ENCODE peak calls at places on chromosome 22, in five cellular contexts. One of them, this sample, is unnamed.

GRCh38 chr22:38035530-38035885 is 21.7 kb upstream of the PICK1 start:
- DNase-seq in Panc1: no peak
- DNase-seq in Calu3: no peak
- DNase-seq in T-helper 2 cell: no peak
- DNase-seq in NCI-H2081: no peak
- DNase-seq in this sample: no peak

GRCh38 chr22:19751497-19752245 is 8.9 kb upstream of the TBX1 start:
- DNase-seq in T-helper 2 cell: no peak
- DNase-seq in Calu3: no peak
- DNase-seq in NCI-H2081: no peak
- DNase-seq in Panc1: no peak
- DNase-seq in this sample: no peak

GRCh38 chr22:40668611-40669390 is 10.5 kb upstream of the MCHR1 start:
- DNase-seq in NCI-H2081: no peak
- DNase-seq in Panc1: no peak
- DNase-seq in Calu3: no peak
- DNase-seq in T-helper 2 cell: peak; percentile 59
- DNase-seq in this sample: no peak

GRCh38 chr22:47201186-47201995 is 438.9 kb downstream of the TBC1D22A start:
- DNase-seq in Panc1: no peak
- DNase-seq in Calu3: no peak
- DNase-seq in T-helper 2 cell: no peak
- DNase-seq in NCI-H2081: no peak
- DNase-seq in this sample: no peak

GRCh38 chr22:29072979-29073617 is at the start of gene KREMEN1:
- DNase-seq in Panc1: no peak
- DNase-seq in Calu3: no peak
- DNase-seq in NCI-H2081: no peak
- DNase-seq in T-helper 2 cell: no peak
- DNase-seq in this sample: no peak

GRCh38 chr22:46992121-46992731 is 229.8 kb downstream of the TBC1D22A start:
- DNase-seq in NCI-H2081: no peak
- DNase-seq in Panc1: no peak
- DNase-seq in T-helper 2 cell: no peak
- DNase-seq in Calu3: no peak
- DNase-seq in this sample: no peak

GRCh38 chr22:36860438-36860820 is 377 bp upstream of the NCF4 start:
- DNase-seq in NCI-H2081: no peak
- DNase-seq in Calu3: no peak
- DNase-seq in T-helper 2 cell: no peak
- DNase-seq in Panc1: no peak
- DNase-seq in this sample: no peak

GRCh38 chr22:23984430-23984829 is 4.5 kb downstream of the GSTT2 start:
- DNase-seq in Calu3: peak; percentile 65
- DNase-seq in T-helper 2 cell: no peak
- DNase-seq in NCI-H2081: no peak
- DNase-seq in Panc1: no peak
- DNase-seq in this sample: peak; percentile 6

GRCh38 chr22:49206281-49206680 is 621.4 kb downstream of the BRD1 start:
- DNase-seq in Panc1: no peak
- DNase-seq in NCI-H2081: no peak
- DNase-seq in Calu3: no peak
- DNase-seq in T-helper 2 cell: no peak
- DNase-seq in this sample: no peak

GRCh38 chr22:43491737-43492136 is 79.9 kb downstream of the MPPED1 start:
- DNase-seq in T-helper 2 cell: no peak
- DNase-seq in NCI-H2081: no peak
- DNase-seq in Calu3: no peak
- DNase-seq in Panc1: no peak
- DNase-seq in this sample: no peak

GRCh38 chr22:39511226-39511625 is 9.1 kb upstream of the ATF4 start:
- DNase-seq in Panc1: no peak
- DNase-seq in NCI-H2081: no peak
- DNase-seq in Calu3: no peak
- DNase-seq in T-helper 2 cell: no peak
- DNase-seq in this sample: no peak

GRCh38 chr22:27990879-27991278 is 71.8 kb upstream of the PITPNB start:
- DNase-seq in Calu3: peak; percentile 45
- DNase-seq in T-helper 2 cell: no peak
- DNase-seq in Panc1: no peak
- DNase-seq in NCI-H2081: no peak
- DNase-seq in this sample: no peak

GRCh38 chr22:41243361-41243760 is 2.6 kb upstream of the CHADL start:
- DNase-seq in Calu3: no peak
- DNase-seq in T-helper 2 cell: no peak
- DNase-seq in Panc1: no peak
- DNase-seq in NCI-H2081: no peak
- DNase-seq in this sample: no peak

GRCh38 chr22:35330258-35330861 is 30.7 kb downstream of the TOM1 start:
- DNase-seq in Panc1: no peak
- DNase-seq in Calu3: no peak
- DNase-seq in T-helper 2 cell: peak; percentile 93
- DNase-seq in NCI-H2081: no peak
- DNase-seq in this sample: no peak

GRCh38 chr22:39349967-39350802 is at the start of gene SYNGR1:
- DNase-seq in T-helper 2 cell: no peak
- DNase-seq in Panc1: no peak
- DNase-seq in NCI-H2081: no peak
- DNase-seq in Calu3: peak; percentile 17
- DNase-seq in this sample: no peak

GRCh38 chr22:22378446-22379415 is 129.8 kb downstream of the ZNF280B start:
- DNase-seq in T-helper 2 cell: no peak
- DNase-seq in Calu3: no peak
- DNase-seq in Panc1: no peak
- DNase-seq in NCI-H2081: no peak
- DNase-seq in this sample: no peak

GRCh38 chr22:31102441-31103081 is 4.8 kb downstream of the SELENOM start:
- DNase-seq in T-helper 2 cell: no peak
- DNase-seq in NCI-H2081: no peak
- DNase-seq in Calu3: peak; percentile 45
- DNase-seq in Panc1: no peak
- DNase-seq in this sample: no peak

GRCh38 chr22:38456272-38456837 is 1.4 kb upstream of the KCNJ4 start:
- DNase-seq in T-helper 2 cell: no peak
- DNase-seq in Panc1: no peak
- DNase-seq in NCI-H2081: no peak
- DNase-seq in Calu3: no peak
- DNase-seq in this sample: no peak

GRCh38 chr22:39907035-39907434 is 6.2 kb downstream of the GRAP2 start:
- DNase-seq in NCI-H2081: no peak
- DNase-seq in Calu3: no peak
- DNase-seq in Panc1: no peak
- DNase-seq in T-helper 2 cell: peak; percentile 66
- DNase-seq in this sample: no peak

GRCh38 chr22:20533095-20533878 is 25.9 kb downstream of the MED15 start:
- DNase-seq in Calu3: no peak
- DNase-seq in NCI-H2081: no peak
- DNase-seq in T-helper 2 cell: no peak
- DNase-seq in Panc1: no peak
- DNase-seq in this sample: no peak

GRCh38 chr22:49848690-49849160 is 4.9 kb upstream of the ZBED4 start:
- DNase-seq in Calu3: no peak
- DNase-seq in Panc1: no peak
- DNase-seq in NCI-H2081: no peak
- DNase-seq in T-helper 2 cell: no peak
- DNase-seq in this sample: no peak

GRCh38 chr22:37128555-37129281 is 19.2 kb upstream of the TMPRSS6 start:
- DNase-seq in Panc1: no peak
- DNase-seq in T-helper 2 cell: no peak
- DNase-seq in Calu3: no peak
- DNase-seq in NCI-H2081: no peak
- DNase-seq in this sample: no peak

GRCh38 chr22:43060213-43060612 is 29.0 kb downstream of the TTLL1 start:
- DNase-seq in NCI-H2081: no peak
- DNase-seq in Panc1: no peak
- DNase-seq in T-helper 2 cell: peak; percentile 49
- DNase-seq in Calu3: peak; percentile 66
- DNase-seq in this sample: peak; percentile 20

GRCh38 chr22:33986167-33986771 is 66.0 kb upstream of the LARGE1 start:
- DNase-seq in Panc1: no peak
- DNase-seq in T-helper 2 cell: no peak
- DNase-seq in Calu3: no peak
- DNase-seq in NCI-H2081: no peak
- DNase-seq in this sample: no peak

GRCh38 chr22:24178502-24179440 is 2.5 kb upstream of the SUSD2 start:
- DNase-seq in NCI-H2081: no peak
- DNase-seq in Calu3: no peak
- DNase-seq in Panc1: no peak
- DNase-seq in T-helper 2 cell: no peak
- DNase-seq in this sample: no peak

This sample was measured in NCI-H1694 treated with DMSO at 0.1 percent for 48 hours.